ENCODE peak calls at places on chromosomes 4 and X, in four cellular contexts. V, O, R and K are unnamed samples.

GRCh38 chrX:107272431-107272921 is 66.1 kb downstream of the DNAAF6 start:
- DNase-seq in R (no peak), V (peak; percentile 57), O (no peak), K (no peak)

GRCh38 chr4:37802068-37802666 is 24.3 kb upstream of the PGM2 start:
- DNase-seq in O (peak; percentile 54), R (no peak), V (peak; percentile 77), K (no peak)

GRCh38 chr4:121822796-121823504 is 733 bp downstream of the CCNA2 start:
- DNase-seq in R (peak; percentile 12), O (peak; percentile 37), V (peak; percentile 52), K (no peak)

GRCh38 chr4:109739547-109739946 is 9.7 kb upstream of the PLA2G12A start:
- DNase-seq in R (no peak), O (peak; percentile 31), V (no peak), K (no peak)

GRCh38 chr4:169823685-169824084 is 65.9 kb upstream of the HPF1 start:
- DNase-seq in V (peak; percentile 87), R (no peak), O (peak; percentile 64), K (no peak)

GRCh38 chrX:148133099-148133725 is 152.1 kb downstream of the FMR1NB start:
- DNase-seq in O (no peak), V (no peak), R (no peak), K (peak; percentile 38)

GRCh38 chr4:114361249-114361648 is 237.4 kb upstream of the UGT8 start:
- DNase-seq in O (no peak), V (no peak), R (no peak), K (no peak)

GRCh38 chrX:8873956-8874355 is 72.8 kb upstream of the FAM9A start:
- DNase-seq in O (no peak), V (no peak), R (no peak), K (no peak)

GRCh38 chr4:54902261-54902660 is 223.1 kb downstream of the KDR start:
- DNase-seq in R (no peak), V (no peak), O (peak; percentile 51), K (no peak)

GRCh38 chr4:143599827-143600226 is 86.3 kb downstream of the SMARCA5 start:
- DNase-seq in O (no peak), V (no peak), R (no peak), K (no peak)

GRCh38 chrX:20362268-20363002 is 95.7 kb upstream of the RPS6KA3 start:
- DNase-seq in V (peak; percentile 1), R (no peak), O (peak; percentile 75), K (no peak)

GRCh38 chr4:183098723-183099536 is at the start of gene WWC2:
- DNase-seq in O (peak; percentile 95), V (peak; percentile 99), R (peak; percentile 53), K (peak; percentile 40)
- H3K4me3 ChIP-seq in O (peak within 1 kb of the TSS; percentile 89), V (peak within 1 kb of the TSS; percentile 69), R (peak within 1 kb of the TSS; percentile 76), K (peak within 1 kb of the TSS; percentile 75)

DNA sequence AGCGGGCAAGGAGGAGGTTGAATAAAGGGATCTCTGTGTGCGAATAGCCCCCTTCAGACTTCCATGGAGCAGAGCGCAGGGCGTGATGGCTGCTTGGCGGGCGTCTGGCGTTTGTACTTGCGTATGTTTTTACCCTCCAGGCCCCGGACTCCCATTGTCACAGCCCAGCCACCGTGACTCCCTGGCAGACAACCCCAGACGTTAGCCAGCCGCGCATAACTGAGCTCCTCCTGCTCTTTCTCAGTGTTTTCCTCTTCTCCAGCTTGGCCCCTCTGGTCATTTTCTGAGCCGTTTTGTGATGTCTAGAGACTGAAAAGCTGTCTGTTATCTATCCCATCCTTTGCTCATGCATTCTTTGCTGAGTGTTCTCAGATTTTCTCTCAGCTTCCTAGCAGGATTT is 54.3 kb downstream of the IGFBP7 start:
- DNase-seq in R (no peak), V (no peak), O (no peak), K (no peak)
- H3K4me1 ChIP-seq in R (no peaks in the 10 kb centered on the region), V (no peaks in the 10 kb centered on the region), O (peaks cover 2% of the 10 kb centered on the region), K (no peaks in the 10 kb centered on the region)

DNA sequence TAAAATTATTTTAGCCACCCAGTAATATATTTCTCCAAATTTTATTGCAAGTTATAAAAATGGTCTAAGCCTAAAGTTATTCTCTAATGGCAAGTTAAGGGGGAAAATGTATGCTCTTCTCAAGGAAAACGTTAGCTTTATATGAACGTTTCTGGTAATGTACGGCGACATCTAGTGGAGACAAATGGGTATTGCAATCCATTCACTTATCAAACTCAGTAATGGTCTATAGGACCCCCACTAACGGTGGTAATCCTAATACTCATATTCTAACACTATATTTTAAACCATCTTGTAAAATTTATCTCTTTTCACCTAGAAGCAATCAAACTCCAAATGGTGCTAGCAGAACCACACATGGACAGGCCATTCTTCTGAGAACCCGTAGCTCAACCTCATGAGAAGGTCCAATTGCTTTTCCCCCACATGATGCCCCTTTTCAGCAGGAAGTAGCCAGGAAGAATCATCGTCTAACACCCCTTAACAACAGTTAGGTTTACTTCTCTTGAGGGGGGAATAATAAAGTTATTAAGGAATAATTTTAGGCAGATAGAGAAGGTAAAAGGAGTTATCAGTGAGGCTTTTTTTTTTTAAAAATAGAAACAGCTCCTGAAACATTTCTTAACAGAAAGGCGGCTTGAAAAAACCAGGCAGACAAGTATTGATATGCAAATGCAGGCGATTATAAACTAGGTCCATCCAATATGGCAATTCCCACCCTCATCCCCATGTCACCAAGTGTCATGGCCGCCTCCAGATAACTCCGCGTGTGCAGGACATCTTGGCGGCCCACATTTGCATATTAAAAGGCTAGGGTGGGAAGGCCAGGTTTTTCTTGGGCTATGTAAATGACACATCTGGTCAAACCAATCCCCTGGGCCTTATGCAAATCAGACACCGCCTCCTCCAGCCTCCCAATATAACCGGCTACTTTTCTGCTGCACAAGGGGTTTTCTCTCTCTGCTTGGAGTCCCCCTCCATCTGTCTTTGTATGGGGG is 35.0 kb downstream of the NUDT11 start:
- DNase-seq in V (peak; percentile 45), R (peak; percentile 5), O (peak; percentile 26), K (peak; percentile 18)
- H3K4me3 ChIP-seq in V (no peak overlapping the region), R (no peak overlapping the region), O (no peak overlapping the region), K (no peak overlapping the region)

DNA sequence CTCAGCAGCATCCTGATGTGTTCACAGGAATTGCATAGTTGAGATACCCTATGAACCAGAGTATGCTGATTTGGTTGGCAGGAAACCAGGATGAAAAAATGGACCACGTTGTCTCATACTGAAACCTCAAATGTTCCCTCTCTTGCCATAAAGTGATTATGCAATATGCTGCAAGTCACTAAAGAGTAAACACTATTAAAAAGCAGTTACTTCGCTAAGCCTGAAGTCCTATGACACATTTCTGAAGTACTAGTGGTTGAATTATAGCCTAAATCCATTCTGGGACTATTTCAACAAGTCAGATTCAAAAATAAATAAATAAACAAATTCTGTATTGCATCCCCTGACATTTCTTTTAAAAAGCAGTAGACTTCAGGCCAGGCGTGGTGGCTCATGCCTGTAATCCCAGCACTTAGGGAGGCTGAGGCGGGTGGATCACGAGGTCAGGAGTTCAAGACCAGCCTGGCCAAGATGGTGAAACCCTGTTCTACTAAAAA is 106.0 kb upstream of the NAP1L5 start:
- DNase-seq in R (no peak), O (peak; percentile 87), V (no peak), K (no peak)
- H3K4me1 ChIP-seq in R (no peaks in the 10 kb centered on the region), O (peaks cover 2% of the 10 kb centered on the region), V (no peaks in the 10 kb centered on the region), K (no peaks in the 10 kb centered on the region)

DNA sequence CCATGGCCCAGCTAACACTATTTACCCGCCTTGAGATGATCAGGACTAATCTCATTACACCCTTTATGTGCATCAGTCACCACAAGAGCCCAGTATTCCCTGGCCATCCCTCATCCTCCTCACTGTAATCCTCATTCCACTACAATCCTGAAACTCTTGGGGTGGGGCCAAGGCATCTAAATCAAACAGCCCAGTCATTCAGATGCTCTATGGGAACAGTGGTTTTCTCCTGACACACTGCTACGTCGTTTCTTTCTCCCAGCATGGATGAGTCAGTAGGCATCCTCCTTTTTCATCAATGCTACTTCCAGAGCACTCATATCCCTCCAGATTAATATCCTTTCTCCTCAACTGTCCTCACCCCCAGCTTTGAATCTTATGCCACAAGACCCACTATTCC is 5.6 kb downstream of the SDAD1 start:
- DNase-seq in R (no peak), O (peak; percentile 91), V (no peak), K (no peak)
- H3K4me3 ChIP-seq in R (no peak overlapping the region), O (no peak overlapping the region), V (no peak overlapping the region), K (no peak overlapping the region)

GRCh38 chrX:136879001-136879667 is 1.4 kb downstream of the RBMX start:
- DNase-seq in V (no peak), O (peak; percentile 30), R (no peak), K (no peak)
- H3K4me1 ChIP-seq in V (peaks cover 15% of the 10 kb centered on the region), O (no peaks in the 10 kb centered on the region), R (peaks cover 3% of the 10 kb centered on the region), K (peaks cover 9% of the 10 kb centered on the region)